ENCODE peak calls at places on chromosomes 2 and 18, in four cellular contexts. One of them, this sample, is unnamed.
A peak's percentile ranks its signal among the peaks of the same experiment; 100 is the strongest.

GRCh38 chr2:86064006-86064405 is 41.7 kb downstream of the POLR1A start:
- DNase-seq in amniotic stem cell: no peak
- DNase-seq in RPMI7951: peak; percentile 90
- DNase-seq in glutamatergic neuron: no peak
- DNase-seq in this sample: peak; percentile 47

GRCh38 chr2:14677039-14677438 is 44.5 kb downstream of the LRATD1 start:
- DNase-seq in RPMI7951: no peak
- DNase-seq in glutamatergic neuron: no peak
- DNase-seq in amniotic stem cell: no peak
- DNase-seq in this sample: no peak

GRCh38 chr2:200703132-200703925 is 108.4 kb upstream of the BZW1 start:
- DNase-seq in RPMI7951: peak; percentile 68
- DNase-seq in amniotic stem cell: peak; percentile 71
- DNase-seq in glutamatergic neuron: no peak
- DNase-seq in this sample: peak; percentile 55

GRCh38 chr2:160650196-160651108 is 156.8 kb upstream of the RBMS1 start:
- DNase-seq in glutamatergic neuron: no peak
- DNase-seq in amniotic stem cell: no peak
- DNase-seq in RPMI7951: no peak
- DNase-seq in this sample: no peak

GRCh38 chr2:150062416-150062815 is 425.1 kb downstream of the RND3 start:
- DNase-seq in glutamatergic neuron: no peak
- DNase-seq in amniotic stem cell: no peak
- DNase-seq in RPMI7951: no peak
- DNase-seq in this sample: no peak

GRCh38 chr2:195848119-195848899 is 191.3 kb downstream of the SLC39A10 start:
- DNase-seq in amniotic stem cell: no peak
- DNase-seq in RPMI7951: peak; percentile 10
- DNase-seq in glutamatergic neuron: no peak
- DNase-seq in this sample: no peak

GRCh38 chr2:120441744-120442471 is 96.0 kb downstream of the INHBB start:
- DNase-seq in amniotic stem cell: no peak
- DNase-seq in glutamatergic neuron: peak; percentile 59
- DNase-seq in RPMI7951: peak; percentile 25
- DNase-seq in this sample: no peak

GRCh38 chr2:216666461-216667233 is 28.7 kb downstream of the IGFBP5 start:
- DNase-seq in glutamatergic neuron: peak; percentile 83
- DNase-seq in amniotic stem cell: peak; percentile 32
- DNase-seq in RPMI7951: peak; percentile 61
- DNase-seq in this sample: peak; percentile 70

GRCh38 chr2:15787535-15788457 is 152.6 kb upstream of the MYCN start:
- DNase-seq in RPMI7951: no peak
- DNase-seq in amniotic stem cell: no peak
- DNase-seq in glutamatergic neuron: no peak
- DNase-seq in this sample: no peak

GRCh38 chr2:72993147-72993546 is 75.8 kb downstream of the EMX1 start:
- DNase-seq in glutamatergic neuron: no peak
- DNase-seq in amniotic stem cell: no peak
- DNase-seq in RPMI7951: peak; percentile 30
- DNase-seq in this sample: peak; percentile 34

GRCh38 chr2:67974564-67975430 is 88.0 kb downstream of the C1D start:
- DNase-seq in glutamatergic neuron: no peak
- DNase-seq in amniotic stem cell: no peak
- DNase-seq in RPMI7951: peak; percentile 49
- DNase-seq in this sample: no peak

GRCh38 chr18:8365006-8365405 is 244.2 kb upstream of the RAB12 start:
- DNase-seq in RPMI7951: no peak
- DNase-seq in glutamatergic neuron: no peak
- DNase-seq in amniotic stem cell: no peak
- DNase-seq in this sample: no peak

GRCh38 chr2:235106874-235107639 is 155.2 kb downstream of the SH3BP4 start:
- DNase-seq in amniotic stem cell: peak; percentile 53
- DNase-seq in glutamatergic neuron: peak; percentile 76
- DNase-seq in RPMI7951: peak; percentile 82
- DNase-seq in this sample: peak; percentile 66

GRCh38 chr2:179898873-179899272 is 37.5 kb upstream of the ZNF385B start:
- DNase-seq in amniotic stem cell: no peak
- DNase-seq in glutamatergic neuron: peak; percentile 47
- DNase-seq in RPMI7951: peak; percentile 50
- DNase-seq in this sample: peak; percentile 71

GRCh38 chr2:241225545-241225944 is 37.1 kb downstream of the ANO7 start:
- DNase-seq in glutamatergic neuron: no peak
- DNase-seq in amniotic stem cell: no peak
- DNase-seq in RPMI7951: no peak
- DNase-seq in this sample: no peak

GRCh38 chr2:176997074-176997791 is 215.4 kb upstream of the HNRNPA3 start:
- DNase-seq in amniotic stem cell: peak; percentile 7
- DNase-seq in glutamatergic neuron: no peak
- DNase-seq in RPMI7951: peak; percentile 83
- DNase-seq in this sample: peak; percentile 88

GRCh38 chr18:44793186-44793585 is 112.5 kb downstream of the SETBP1 start:
- DNase-seq in RPMI7951: no peak
- DNase-seq in glutamatergic neuron: no peak
- DNase-seq in amniotic stem cell: no peak
- DNase-seq in this sample: no peak

GRCh38 chr2:146602856-146603255 is 1242.0 kb upstream of the ACVR2A start:
- DNase-seq in RPMI7951: no peak
- DNase-seq in amniotic stem cell: no peak
- DNase-seq in glutamatergic neuron: no peak
- DNase-seq in this sample: no peak

GRCh38 chr2:64023485-64024258 is 4.4 kb upstream of the VPS54 start:
- DNase-seq in RPMI7951: no peak
- DNase-seq in amniotic stem cell: no peak
- DNase-seq in glutamatergic neuron: no peak
- DNase-seq in this sample: no peak

GRCh38 chr2:46943881-46944798 is 28.5 kb upstream of the MCFD2 start:
- DNase-seq in amniotic stem cell: no peak
- DNase-seq in glutamatergic neuron: no peak
- DNase-seq in RPMI7951: no peak
- DNase-seq in this sample: no peak

GRCh38 chr18:60350975-60351374 is 21.6 kb downstream of the MC4R start:
- DNase-seq in amniotic stem cell: no peak
- DNase-seq in RPMI7951: no peak
- DNase-seq in glutamatergic neuron: no peak
- DNase-seq in this sample: peak; percentile 26

GRCh38 chr2:1658394-1659151 is 85.7 kb downstream of the PXDN start:
- DNase-seq in glutamatergic neuron: no peak
- DNase-seq in amniotic stem cell: no peak
- DNase-seq in RPMI7951: no peak
- DNase-seq in this sample: no peak

GRCh38 chr2:46645681-46646162 is 166.4 kb downstream of the TMEM247 start:
- DNase-seq in RPMI7951: peak; percentile 61
- DNase-seq in glutamatergic neuron: no peak
- DNase-seq in amniotic stem cell: no peak
- DNase-seq in this sample: peak; percentile 40

GRCh38 chr18:52451252-52451651 is 111.3 kb downstream of the DCC start:
- DNase-seq in amniotic stem cell: no peak
- DNase-seq in glutamatergic neuron: no peak
- DNase-seq in RPMI7951: no peak
- DNase-seq in this sample: no peak

GRCh38 chr18:50429207-50429948 is 54.5 kb downstream of the SKA1 start:
- DNase-seq in amniotic stem cell: no peak
- DNase-seq in RPMI7951: peak; percentile 6
- DNase-seq in glutamatergic neuron: no peak
- DNase-seq in this sample: no peak

GRCh38 chr2:230864605-230865323 is at the start of gene ITM2C:
- DNase-seq in RPMI7951: peak; percentile 76
- DNase-seq in amniotic stem cell: peak; percentile 32
- DNase-seq in glutamatergic neuron: peak; percentile 83
- DNase-seq in this sample: peak; percentile 35

GRCh38 chr2:119252186-119253113 is 28.8 kb downstream of the STEAP3 start:
- DNase-seq in RPMI7951: peak; percentile 95
- DNase-seq in glutamatergic neuron: no peak
- DNase-seq in amniotic stem cell: peak; percentile 82
- DNase-seq in this sample: peak; percentile 98

GRCh38 chr18:8517276-8517675 is 92.0 kb upstream of the RAB12 start:
- DNase-seq in amniotic stem cell: no peak
- DNase-seq in glutamatergic neuron: no peak
- DNase-seq in RPMI7951: no peak
- DNase-seq in this sample: no peak

GRCh38 chr2:189393440-189394111 is 47.7 kb upstream of the WDR75 start:
- DNase-seq in glutamatergic neuron: no peak
- DNase-seq in RPMI7951: peak; percentile 96
- DNase-seq in amniotic stem cell: peak; percentile 72
- DNase-seq in this sample: peak; percentile 92

GRCh38 chr18:13382683-13382989 is 164.1 kb downstream of the LDLRAD4 start:
- DNase-seq in glutamatergic neuron: no peak
- DNase-seq in RPMI7951: no peak
- DNase-seq in amniotic stem cell: no peak
- DNase-seq in this sample: no peak

GRCh38 chr2:219724628-219725027 is 97.2 kb downstream of the SLC4A3 start:
- DNase-seq in RPMI7951: no peak
- DNase-seq in amniotic stem cell: no peak
- DNase-seq in glutamatergic neuron: no peak
- DNase-seq in this sample: no peak

GRCh38 chr2:217812170-217812569 is 190.6 kb downstream of the TNS1 start:
- DNase-seq in RPMI7951: no peak
- DNase-seq in amniotic stem cell: no peak
- DNase-seq in glutamatergic neuron: no peak
- DNase-seq in this sample: no peak

GRCh38 chr2:44233450-44234128 is 41.7 kb upstream of the SLC3A1 start:
- DNase-seq in amniotic stem cell: peak; percentile 9
- DNase-seq in glutamatergic neuron: no peak
- DNase-seq in RPMI7951: peak; percentile 69
- DNase-seq in this sample: peak; percentile 79

GRCh38 chr2:241719093-241719492 is 15.3 kb upstream of the D2HGDH start:
- DNase-seq in amniotic stem cell: no peak
- DNase-seq in glutamatergic neuron: no peak
- DNase-seq in RPMI7951: no peak
- DNase-seq in this sample: no peak

This sample was measured in HT1080.